ENCODE peak calls at places on chromosomes 4 and X, in four cellular contexts. One of them, this sample, is unnamed.

GRCh38 chr4:48930654-48931053 is 24.1 kb upstream of the OCIAD2 start:
- DNase-seq in aorta: no peak
- DNase-seq in M059J: no peak
- DNase-seq in WERI-Rb-1: no peak
- DNase-seq in this sample: no peak

GRCh38 chr4:127623755-127624087 is 9.0 kb upstream of the INTU start:
- DNase-seq in aorta: peak
- DNase-seq in WERI-Rb-1: no peak
- DNase-seq in M059J: peak
- DNase-seq in this sample: no peak

GRCh38 chrX:15737957-15738685 is at the start of gene CA5B:
- DNase-seq in M059J: peak
- DNase-seq in aorta: peak
- DNase-seq in WERI-Rb-1: peak
- DNase-seq in this sample: peak

GRCh38 chr4:153318696-153319320 is 25.7 kb upstream of the MND1 start:
- DNase-seq in WERI-Rb-1: peak
- DNase-seq in aorta: no peak
- DNase-seq in M059J: peak
- DNase-seq in this sample: no peak

GRCh38 chrX:114037515-114037914 is 546.4 kb upstream of the HTR2C start:
- DNase-seq in aorta: no peak
- DNase-seq in WERI-Rb-1: no peak
- DNase-seq in M059J: no peak
- DNase-seq in this sample: no peak

GRCh38 chrX:56066016-56066415 is 166.1 kb upstream of the KLF8 start:
- DNase-seq in WERI-Rb-1: no peak
- DNase-seq in aorta: peak
- DNase-seq in M059J: no peak
- DNase-seq in this sample: no peak

GRCh38 chrX:44974462-44974861 is 101.5 kb downstream of the KDM6A start:
- DNase-seq in M059J: peak
- DNase-seq in aorta: no peak
- DNase-seq in WERI-Rb-1: no peak
- DNase-seq in this sample: no peak

GRCh38 chr4:24856586-24856985 is 56.3 kb downstream of the CCDC149 start:
- DNase-seq in WERI-Rb-1: peak
- DNase-seq in M059J: peak
- DNase-seq in aorta: peak
- DNase-seq in this sample: peak

GRCh38 chrX:129769467-129770154 is 10.1 kb upstream of the SASH3 start:
- DNase-seq in M059J: no peak
- DNase-seq in WERI-Rb-1: no peak
- DNase-seq in aorta: no peak
- DNase-seq in this sample: peak

GRCh38 chr4:103410401-103410800 is 212.3 kb upstream of the CENPE start:
- DNase-seq in WERI-Rb-1: no peak
- DNase-seq in M059J: no peak
- DNase-seq in aorta: no peak
- DNase-seq in this sample: no peak

GRCh38 chr4:127975121-127975770 is 10.0 kb downstream of the ABHD18 start:
- DNase-seq in WERI-Rb-1: no peak
- DNase-seq in aorta: no peak
- DNase-seq in M059J: peak
- DNase-seq in this sample: no peak

GRCh38 chr4:23981328-23981727 is 91.5 kb upstream of the PPARGC1A start:
- DNase-seq in aorta: no peak
- DNase-seq in WERI-Rb-1: no peak
- DNase-seq in M059J: peak
- DNase-seq in this sample: no peak

GRCh38 chrX:109600114-109600710 is 24.8 kb downstream of the KCNE5 start:
- DNase-seq in M059J: peak
- DNase-seq in aorta: no peak
- DNase-seq in WERI-Rb-1: peak
- DNase-seq in this sample: peak

GRCh38 chr4:93730251-93730650 is 98.3 kb upstream of the ATOH1 start:
- DNase-seq in M059J: no peak
- DNase-seq in aorta: no peak
- DNase-seq in WERI-Rb-1: peak
- DNase-seq in this sample: no peak

GRCh38 chr4:183355405-183355804 is 33.2 kb upstream of the CLDN24 start:
- DNase-seq in M059J: peak
- DNase-seq in aorta: no peak
- DNase-seq in WERI-Rb-1: no peak
- DNase-seq in this sample: no peak

GRCh38 chr4:7539659-7540058 is 104.9 kb upstream of the PSAPL1 start:
- DNase-seq in M059J: peak
- DNase-seq in WERI-Rb-1: peak
- DNase-seq in aorta: no peak
- DNase-seq in this sample: no peak

GRCh38 chr4:81039351-81040174 is 9.1 kb downstream of the BMP3 start:
- DNase-seq in aorta: no peak
- DNase-seq in WERI-Rb-1: no peak
- DNase-seq in M059J: no peak
- DNase-seq in this sample: no peak

GRCh38 chr4:187786190-187786589 is 209.4 kb upstream of the ZFP42 start:
- DNase-seq in aorta: no peak
- DNase-seq in WERI-Rb-1: no peak
- DNase-seq in M059J: no peak
- DNase-seq in this sample: no peak